ENCODE peak calls at places on chromosomes 7 and 10, in four cellular contexts. I is SJSA1, O is mesenteric fat pad, G is endothelial cell. M is an unnamed sample.

GRCh38 chr7:95690367-95690947 is 81.9 kb upstream of the DYNC1I1 start:
- DNase-seq in G (peak), O (no peak), I (no peak), M (peak)

GRCh38 chr7:140403878-140404564 is at the start of gene RAB19:
- DNase-seq in I (no peak), O (no peak), G (peak), M (no peak)

GRCh38 chr10:4663162-4663992 is 162.6 kb upstream of the AKR1E2 start:
- DNase-seq in O (no peak), I (peak), G (no peak), M (peak)

GRCh38 chr7:92645531-92646061 is 55.4 kb upstream of the FAM133B start:
- DNase-seq in O (no peak), I (peak), G (peak), M (peak)

GRCh38 chr10:47043928-47044544 is 132.8 kb downstream of the PTPN20 start:
- DNase-seq in I (no peak), G (no peak), O (peak), M (no peak)

GRCh38 chr10:43396061-43396927 is 12.7 kb downstream of the HNRNPF start:
- DNase-seq in I (peak), O (peak), G (peak), M (peak)

GRCh38 chr10:59847888-59848287 is 58.5 kb downstream of the CCDC6 start:
- DNase-seq in I (no peak), G (no peak), O (no peak), M (no peak)

GRCh38 chr7:2613113-2613925 is 18.5 kb upstream of the TTYH3 start:
- DNase-seq in I (no peak), G (no peak), O (no peak), M (no peak)

GRCh38 chr7:50788393-50788792 is 5.7 kb upstream of the GRB10 start:
- DNase-seq in I (no peak), O (no peak), G (no peak), M (no peak)

GRCh38 chr10:99711129-99711719 is 20.7 kb downstream of the COX15 start:
- DNase-seq in O (no peak), G (peak), I (no peak), M (no peak)

GRCh38 chr7:156725074-156725473 is 84.5 kb downstream of the RNF32 start:
- DNase-seq in I (no peak), O (no peak), G (no peak), M (no peak)

GRCh38 chr10:61184429-61184828 is 240.4 kb upstream of the RHOBTB1 start:
- DNase-seq in O (no peak), I (no peak), G (no peak), M (no peak)

GRCh38 chr7:124202546-124202945 is 169.7 kb upstream of the TMEM229A start:
- DNase-seq in I (no peak), G (no peak), O (no peak), M (no peak)

GRCh38 chr7:99459087-99459486 is 6.9 kb downstream of the ATP5MF start:
- DNase-seq in I (no peak), O (no peak), G (peak), M (no peak)

GRCh38 chr10:133338080-133339071 is 1.7 kb upstream of the CALY start:
- DNase-seq in O (no peak), G (no peak), I (no peak), M (no peak)

M was measured in heart left ventricle.